ENCODE peak calls at places on chromosomes 13 and 19, in six cellular contexts. X, Y, I, R, H and U are unnamed samples.

GRCh38 chr19:18479964-18480723 is 41.7 kb downstream of the ELL start:
- DNase-seq in H (no peak), I (no peak), X (no peak), Y (peak), R (no peak), U (no peak)

GRCh38 chr19:3586124-3586626 is 897 bp downstream of the GIPC3 start:
- DNase-seq in H (peak), I (no peak), Y (no peak), R (no peak), X (no peak), U (no peak)

GRCh38 chr13:23794267-23795161 is 94.7 kb downstream of the MIPEP start:
- DNase-seq in Y (peak), R (no peak), X (peak), I (no peak), H (no peak), U (no peak)

GRCh38 chr19:45882652-45883585 is 3.0 kb downstream of the IRF2BP1 start:
- DNase-seq in H (peak), X (peak), R (peak), I (peak), Y (peak), U (peak)

GRCh38 chr19:3618144-3618810 is 8.3 kb downstream of the CACTIN start:
- DNase-seq in R (peak), H (peak), Y (peak), I (peak), X (peak), U (peak)

GRCh38 chr19:44204772-44205171 is 7.6 kb upstream of the ZNF227 start:
- DNase-seq in X (no peak), H (no peak), R (no peak), I (no peak), Y (no peak), U (no peak)

GRCh38 chr13:80712026-80712425 is 371.1 kb upstream of the SPRY2 start:
- DNase-seq in I (no peak), H (no peak), R (no peak), X (no peak), Y (peak), U (no peak)

GRCh38 chr19:11288349-11288748 is 7.6 kb upstream of the TSPAN16 start:
- DNase-seq in X (no peak), I (no peak), R (no peak), Y (peak), H (no peak), U (no peak)

GRCh38 chr19:17104679-17105078 is 29.1 kb downstream of the MYO9B start:
- DNase-seq in R (no peak), Y (no peak), I (no peak), H (no peak), X (no peak), U (no peak)

GRCh38 chr19:34979819-34980640 is 16.0 kb upstream of the ZNF792 start:
- DNase-seq in Y (no peak), H (no peak), R (no peak), I (no peak), X (no peak), U (no peak)

GRCh38 chr19:6476155-6476895 is 5.3 kb downstream of the DENND1C start:
- DNase-seq in X (peak), Y (peak), H (peak), I (peak), R (peak), U (peak)

GRCh38 chr19:3213159-3213558 is 11.3 kb upstream of the CELF5 start:
- DNase-seq in H (no peak), R (no peak), Y (no peak), I (no peak), X (no peak), U (no peak)

GRCh38 chr19:29680447-29680846 is 15.2 kb downstream of the PLEKHF1 start:
- DNase-seq in Y (no peak), R (peak), H (peak), X (no peak), I (peak), U (peak)

GRCh38 chr13:39699274-39699673 is 43.8 kb downstream of the COG6 start:
- DNase-seq in I (no peak), R (no peak), H (no peak), X (no peak), Y (no peak), U (no peak)

GRCh38 chr13:30711837-30712236 is 23.5 kb upstream of the ALOX5AP start:
- DNase-seq in Y (no peak), X (no peak), R (no peak), H (no peak), I (no peak), U (no peak)

GRCh38 chr19:658059-658839 is 4.8 kb downstream of the RNF126 start:
- DNase-seq in H (no peak), Y (no peak), R (no peak), I (no peak), X (no peak), U (no peak)

GRCh38 chr19:49692102-49692599 is 1.2 kb downstream of the CPT1C start:
- DNase-seq in I (no peak), R (no peak), X (no peak), H (no peak), Y (no peak), U (no peak)

GRCh38 chr13:20332361-20333096 is 100.4 kb upstream of the GJB6 start:
- DNase-seq in H (no peak), R (no peak), Y (peak), I (no peak), X (no peak), U (no peak)

GRCh38 chr13:87666826-87667225 is 4.3 kb upstream of the SLITRK5 start:
- DNase-seq in I (no peak), R (no peak), H (no peak), X (no peak), Y (no peak), U (no peak)

GRCh38 chr13:44955421-44955820 is 33.9 kb downstream of the NUFIP1 start:
- DNase-seq in H (no peak), X (no peak), R (no peak), Y (no peak), I (no peak), U (no peak)

GRCh38 chr19:57473646-57474045 is 3.7 kb downstream of the ZNF772 start:
- DNase-seq in Y (peak), H (no peak), R (no peak), I (no peak), X (no peak), U (no peak)

GRCh38 chr13:110911880-110912279 is 3.0 kb downstream of the ANKRD10 start:
- DNase-seq in R (no peak), H (no peak), Y (no peak), I (no peak), X (no peak), U (no peak)

GRCh38 chr19:2426661-2427322 is 594 bp downstream of the TIMM13 start:
- DNase-seq in Y (peak), R (peak), I (no peak), H (peak), X (peak), U (peak)

GRCh38 chr19:5289060-5289990 is 51.3 kb downstream of the PTPRS start:
- DNase-seq in X (no peak), H (no peak), I (no peak), Y (no peak), R (no peak), U (no peak)

GRCh38 chr19:1113278-1113985 is 9.6 kb downstream of the GPX4 start:
- DNase-seq in H (peak), R (peak), I (peak), Y (peak), X (peak), U (peak)

GRCh38 chr19:51560339-51560738 is 10.7 kb upstream of the ZNF175 start:
- DNase-seq in Y (no peak), I (no peak), H (no peak), R (no peak), X (no peak), U (no peak)

GRCh38 chr19:32287811-32288227 is 57.6 kb upstream of the ZNF507 start:
- DNase-seq in I (peak), X (peak), H (peak), R (no peak), Y (peak), U (peak)

GRCh38 chr13:92197669-92198068 is 799.2 kb downstream of the GPC5 start:
- DNase-seq in I (no peak), Y (peak), H (no peak), X (no peak), R (no peak), U (no peak)

GRCh38 chr13:40063278-40063698 is 407.8 kb downstream of the COG6 start:
- DNase-seq in I (no peak), H (no peak), Y (peak), X (no peak), R (no peak), U (no peak)

GRCh38 chr13:114127473-114128347 is 4.7 kb downstream of the RASA3 start:
- DNase-seq in H (no peak), Y (no peak), X (no peak), R (no peak), I (no peak), U (no peak)

GRCh38 chr13:44763604-44764311 is 187.6 kb upstream of the TSC22D1 start:
- DNase-seq in H (no peak), Y (peak), X (no peak), R (no peak), I (no peak), U (peak)

DNA sequence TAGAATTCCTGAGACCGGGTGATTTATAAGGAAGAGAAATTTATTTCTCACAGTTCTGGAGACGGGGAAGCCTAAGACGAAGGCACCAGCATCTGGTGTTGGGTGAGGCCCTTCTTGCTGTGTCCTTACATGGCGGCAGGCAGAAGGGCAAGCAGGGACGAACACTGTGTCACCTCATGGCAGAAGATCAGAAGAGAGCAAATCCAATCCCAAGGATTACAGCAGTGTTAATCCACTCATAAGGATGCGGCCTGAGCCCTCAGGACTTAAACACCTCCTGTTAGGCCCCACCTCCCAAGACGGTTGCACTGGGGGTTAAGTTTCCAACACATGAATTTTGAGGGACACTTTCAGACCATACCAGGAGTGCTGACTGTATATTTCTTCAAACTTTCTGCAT is 6.7 kb upstream of the FBL start:
- DNase-seq in I (no peak), Y (no peak), R (no peak), H (no peak), X (no peak), U (no peak)
- H3K4me3 ChIP-seq in I (no peak), Y (no peak), R (no peak), H (no peak), X (no peak), U (no peak)

GRCh38 chr19:8423821-8424223 is 10.7 kb downstream of the MARCHF2 start:
- DNase-seq in Y (peak), H (no peak), X (no peak), R (no peak), I (peak), U (peak)
- H3K4me3 ChIP-seq in Y (no peak), H (no peak), X (no peak), R (no peak), I (no peak), U (no peak)

GRCh38 chr13:85724554-85725432 is 74.4 kb downstream of the SLITRK6 start:
- DNase-seq in I (no peak), Y (no peak), R (no peak), H (no peak), X (no peak), U (peak)
- H3K4me3 ChIP-seq in I (no peak), Y (no peak), R (no peak), H (no peak), X (no peak), U (no peak)

GRCh38 chr19:14616310-14616870 is 33.5 kb downstream of the CLEC17A start:
- DNase-seq in Y (no peak), X (no peak), H (no peak), R (no peak), I (no peak), U (no peak)
- H3K4me3 ChIP-seq in Y (no peak), X (no peak), H (no peak), R (no peak), I (no peak), U (no peak)

DNA sequence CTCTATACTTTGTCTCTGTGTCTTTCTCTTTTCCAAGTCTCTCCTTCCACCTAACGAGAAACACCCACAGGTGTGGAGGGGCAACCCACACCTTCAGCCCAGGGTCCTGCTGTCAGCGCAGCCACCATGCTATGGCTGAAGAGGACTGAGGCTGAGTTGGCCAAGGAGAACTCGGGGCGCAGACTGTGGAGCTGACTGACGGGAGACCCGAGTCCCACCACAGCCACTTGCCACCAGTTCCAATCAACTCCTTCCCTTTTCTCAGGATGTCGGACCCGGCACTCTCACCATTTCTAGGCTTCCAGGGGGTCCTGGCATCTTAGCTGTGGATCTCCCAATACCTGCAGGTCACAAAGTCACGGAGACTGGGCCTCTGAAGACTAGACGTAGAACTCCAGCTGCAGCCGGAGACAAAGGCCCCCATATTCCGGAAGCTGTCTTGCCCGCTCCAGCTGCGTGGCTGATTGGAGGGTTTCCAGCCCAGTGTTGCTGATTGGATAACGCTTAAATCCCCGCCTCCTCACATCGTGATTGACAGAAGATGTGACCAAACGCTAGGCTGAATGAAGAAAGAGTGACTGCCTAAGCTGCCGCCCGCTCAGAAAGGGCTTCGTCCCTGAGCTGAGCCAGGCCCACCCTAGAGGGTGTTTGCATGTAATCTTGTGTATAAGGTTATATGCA is 63.6 kb downstream of the ZNF429 start:
- DNase-seq in H (peak), I (peak), R (peak), Y (peak), X (peak), U (peak)
- H3K4me3 ChIP-seq in H (peak), I (peak), R (peak), Y (peak), X (no peak), U (peak)